ENCODE peak calls at places on chromosomes 3 and 15, in eight cellular contexts. G is fibroblast of the aortic adventitia, L is suprapubic skin, H is HFFc6, X is breast epithelium, N is GM12865, F is adrenal gland, Q is left lung. R is an unnamed sample.

GRCh38 chr3:140091143-140091542 is 156.2 kb downstream of the CLSTN2 start:
- DNase-seq in X (peak), H (no peak), F (no peak), G (no peak), N (no peak), Q (no peak), L (no peak), R (no peak)

GRCh38 chr15:69096197-69096596 is 64.2 kb upstream of the GLCE start:
- DNase-seq in L (no peak), Q (no peak), G (no peak), N (no peak), X (no peak), H (no peak), F (no peak), R (no peak)

GRCh38 chr3:178385280-178385952 is 150.8 kb upstream of the KCNMB2 start:
- DNase-seq in Q (no peak), H (peak), X (no peak), G (peak), L (no peak), F (peak), N (peak), R (no peak)

GRCh38 chr3:187930021-187930420 is 184.8 kb upstream of the BCL6 start:
- DNase-seq in Q (no peak), N (no peak), G (no peak), L (no peak), F (no peak), X (peak), H (no peak), R (no peak)

GRCh38 chr15:67836477-67836876 is 3.4 kb downstream of the RNU6-1 start:
- DNase-seq in Q (no peak), H (peak), X (no peak), N (peak), L (peak), F (no peak), G (peak), R (no peak)

GRCh38 chr15:73927003-73927475 is 777 bp downstream of the LOXL1 start:
- DNase-seq in Q (peak), G (no peak), X (no peak), F (peak), N (no peak), L (no peak), H (no peak), R (no peak)

GRCh38 chr3:125916376-125916978 is 52.5 kb upstream of the ROPN1B start:
- DNase-seq in G (peak), H (no peak), F (peak), X (no peak), N (peak), Q (no peak), L (peak), R (peak)

GRCh38 chr3:187629711-187630110 is 40.5 kb downstream of the SST start:
- DNase-seq in G (no peak), L (no peak), Q (no peak), F (no peak), H (peak), X (no peak), N (no peak), R (no peak)

GRCh38 chr3:164250923-164251322 is 827.4 kb downstream of the SI start:
- DNase-seq in N (no peak), F (no peak), Q (no peak), X (no peak), L (no peak), H (no peak), G (no peak), R (no peak)

GRCh38 chr15:76168237-76168984 is 108.6 kb downstream of the TMEM266 start:
- DNase-seq in Q (no peak), G (no peak), H (no peak), N (no peak), F (no peak), X (no peak), L (no peak), R (no peak)

GRCh38 chr3:117618462-117618861 is 908.9 kb downstream of the TUSC7 start:
- DNase-seq in L (no peak), N (no peak), Q (no peak), H (no peak), X (no peak), G (no peak), F (no peak), R (no peak)

GRCh38 chr15:66708389-66708788 is 6.4 kb downstream of the SMAD6 start:
- DNase-seq in X (no peak), Q (no peak), F (no peak), G (no peak), H (no peak), N (no peak), L (no peak), R (no peak)

GRCh38 chr15:66706225-66706732 is 4.2 kb downstream of the SMAD6 start:
- DNase-seq in Q (no peak), N (no peak), X (no peak), L (no peak), H (peak), F (no peak), G (peak), R (no peak)

GRCh38 chr15:66706840-66707239 is 4.8 kb downstream of the SMAD6 start:
- DNase-seq in N (no peak), Q (no peak), G (no peak), F (no peak), H (no peak), X (no peak), L (no peak), R (no peak)

GRCh38 chr15:66705277-66705927 is 3.4 kb downstream of the SMAD6 start:
- DNase-seq in G (no peak), F (no peak), L (no peak), Q (no peak), N (no peak), H (no peak), X (no peak), R (no peak)

DNA sequence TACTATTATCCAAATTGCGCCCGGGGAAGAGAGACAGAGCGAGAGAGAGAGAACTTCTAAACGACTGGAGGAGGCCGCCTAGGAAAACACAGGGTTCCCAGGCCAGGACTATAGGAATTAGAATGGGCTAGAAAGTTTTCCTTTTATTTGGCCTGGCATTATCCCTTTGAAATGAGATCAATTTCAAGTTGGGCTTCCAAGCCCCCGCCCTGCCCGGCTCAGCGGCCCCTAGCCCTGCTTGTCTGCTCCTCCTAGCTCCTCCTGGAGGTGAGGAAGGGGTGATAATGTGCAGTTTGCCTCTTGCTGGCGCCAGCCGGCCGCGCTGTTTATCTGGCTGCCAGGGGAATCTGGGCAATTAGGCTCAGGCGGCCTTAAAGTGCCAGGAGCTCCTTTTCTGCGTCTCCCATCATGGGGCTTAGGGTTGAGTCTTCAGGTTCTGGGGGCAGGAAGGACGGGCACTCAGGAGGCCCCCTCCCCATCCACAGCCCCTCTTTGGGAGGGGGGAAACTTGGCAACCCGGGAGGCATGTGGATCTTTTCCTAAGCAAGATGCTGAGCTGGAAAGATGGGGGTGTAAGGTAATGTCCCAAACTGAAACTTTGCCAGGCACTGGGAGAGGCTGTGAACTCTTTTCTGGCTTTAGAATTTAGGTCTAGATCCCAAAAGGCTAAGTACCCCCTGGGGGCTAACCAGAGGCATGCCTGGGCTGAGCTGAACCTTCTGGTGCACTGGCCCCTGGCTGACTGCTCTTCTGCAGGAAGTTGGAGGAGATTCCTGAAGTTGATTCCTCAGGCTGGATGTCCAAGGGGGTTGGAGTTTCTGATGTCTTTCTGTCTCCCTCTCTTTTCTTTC is 5.5 kb downstream of the SMAD6 start:
- DNase-seq in N (no peak), F (no peak), H (peak), L (no peak), G (peak), Q (no peak), X (no peak), R (no peak)
- TF ChIP-seq CTCF in N (no peak), F (no peak), H (peak), L (no peak), G (peak), Q (no peak), X (no peak), R (no peak)

GRCh38 chr3:44914936-44915335 is 40.5 kb downstream of the TGM4 start:
- DNase-seq in X (no peak), L (no peak), G (no peak), N (no peak), H (no peak), Q (no peak), F (no peak), R (no peak)
- TF ChIP-seq CTCF in X (no peak), L (no peak), G (no peak), N (no peak), H (peak), Q (peak), F (peak), R (no peak)

DNA sequence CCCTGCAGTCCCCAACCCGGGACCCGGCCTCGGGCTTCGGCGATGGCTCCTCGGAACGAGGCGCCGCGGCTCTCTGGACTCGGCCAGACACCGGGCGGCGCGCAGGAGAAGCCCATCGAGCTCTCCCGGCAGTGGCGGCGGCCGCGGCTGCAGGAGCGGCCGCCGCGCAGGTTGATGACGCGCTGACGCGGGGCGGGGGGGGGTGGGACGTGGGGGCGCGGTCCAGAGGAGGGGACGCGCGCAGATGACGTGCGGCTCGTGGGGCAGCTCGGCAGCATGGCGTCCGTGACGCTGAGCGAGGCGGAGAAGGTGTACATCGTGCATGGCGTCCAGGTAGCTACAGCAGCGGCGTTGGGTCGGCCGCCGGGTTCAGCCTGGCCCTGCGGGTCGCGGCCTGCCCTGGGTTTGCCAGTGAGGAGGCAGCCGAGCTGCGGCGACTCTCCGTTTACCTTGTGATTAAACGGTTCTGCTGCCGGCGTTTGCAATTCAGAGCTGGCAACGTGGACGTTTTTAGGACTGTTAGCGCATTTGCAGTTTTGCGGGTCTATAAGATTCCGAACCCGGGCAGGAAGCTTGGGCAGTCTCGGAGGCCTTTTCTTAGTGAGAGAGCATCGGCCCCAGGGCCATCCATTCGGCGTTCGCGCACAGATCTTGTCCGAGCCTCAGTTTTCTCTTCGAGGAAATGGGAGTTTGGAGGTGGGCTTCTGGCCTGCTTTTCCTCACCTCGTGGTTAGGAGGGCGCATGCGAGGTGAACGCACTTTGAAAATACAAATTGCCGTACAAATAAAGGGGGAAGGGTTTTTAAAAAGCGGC is at the start of the genes EXOSC7 and ZDHHC3:
- DNase-seq in N (peak), X (peak), L (peak), H (peak), Q (peak), F (peak), G (peak), R (peak)
- TF ChIP-seq CTCF in N (no peak), X (no peak), L (no peak), H (no peak), Q (no peak), F (no peak), G (no peak), R (no peak)

GRCh38 chr3:129606522-129607390 is at the start of gene PLXND1:
- DNase-seq in Q (peak), G (peak), N (no peak), X (peak), H (peak), L (peak), F (peak), R (no peak)

GRCh38 chr3:129607391-129608068 is 1.1 kb upstream of the PLXND1 start:
- DNase-seq in L (no peak), X (no peak), Q (no peak), H (no peak), N (no peak), G (no peak), F (no peak), R (no peak)

GRCh38 chr3:129608936-129609590 is 2.6 kb upstream of the PLXND1 start:
- DNase-seq in F (no peak), H (no peak), Q (no peak), X (no peak), N (no peak), L (no peak), G (no peak), R (no peak)

GRCh38 chr3:129609591-129610169 is 3.2 kb upstream of the PLXND1 start:
- DNase-seq in G (peak), L (no peak), N (no peak), X (no peak), Q (no peak), H (peak), F (no peak), R (no peak)

GRCh38 chr3:129608087-129608935 is 1.8 kb upstream of the PLXND1 start:
- DNase-seq in N (no peak), L (no peak), Q (no peak), H (no peak), X (no peak), F (no peak), G (peak), R (no peak)
- TF ChIP-seq CTCF in N (no peak), L (no peak), Q (no peak), H (peak), X (no peak), F (peak), G (peak), R (no peak)

DNA sequence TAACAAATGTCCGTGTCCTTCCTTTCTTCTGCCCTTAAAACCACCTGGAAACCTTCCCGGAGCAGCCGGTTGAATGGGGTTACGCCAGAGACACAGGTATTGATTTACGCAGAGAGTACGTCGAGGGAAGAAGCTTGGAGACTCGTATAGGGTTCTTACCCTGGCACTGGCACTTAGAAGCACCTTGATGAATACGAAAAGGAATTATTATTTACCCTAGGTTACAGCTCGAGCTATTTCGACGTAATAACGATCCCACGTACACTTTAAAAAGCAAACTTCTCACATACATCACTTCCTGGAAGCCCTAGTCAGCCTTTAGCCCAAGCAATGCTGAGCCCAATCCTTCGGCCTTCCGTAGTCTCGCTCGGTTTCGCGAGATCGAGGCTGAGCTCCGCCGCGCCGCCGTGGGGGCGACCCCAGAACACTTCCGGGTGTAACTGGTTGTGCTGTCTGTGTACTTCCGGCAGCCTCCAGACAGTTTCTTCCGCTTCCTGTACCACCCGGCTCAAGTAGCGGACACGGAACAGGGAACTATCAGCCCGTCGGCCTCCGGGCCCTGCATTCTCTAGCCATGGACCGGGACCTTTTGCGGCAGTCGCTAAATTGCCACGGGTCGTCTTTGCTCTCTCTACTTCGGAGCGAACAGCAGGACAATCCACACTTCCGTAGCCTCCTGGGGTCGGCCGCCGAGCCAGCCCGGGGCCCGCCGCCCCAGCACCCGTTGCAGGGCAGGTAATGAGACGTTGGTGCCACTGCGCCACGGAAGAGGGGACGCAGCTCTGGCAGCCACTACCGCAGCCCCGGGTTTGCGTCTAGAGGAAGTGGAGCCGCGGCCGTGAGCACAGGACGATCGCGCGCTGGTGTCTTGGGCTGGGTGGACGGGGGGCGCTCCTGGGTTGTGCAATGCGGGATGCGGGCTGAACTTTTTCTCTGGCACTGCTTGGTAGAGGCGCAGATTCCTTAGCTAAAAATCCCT is at the start of gene TTC14:
- DNase-seq in Q (peak), F (peak), N (peak), X (peak), H (peak), L (peak), G (peak), R (peak)
- TF ChIP-seq CTCF in Q (no peak), F (no peak), N (no peak), X (no peak), H (peak), L (no peak), G (no peak), R (no peak)

GRCh38 chr15:66084704-66085103 is 168.8 kb downstream of the MEGF11 start:
- DNase-seq in L (no peak), H (no peak), F (no peak), X (no peak), G (no peak), Q (no peak), N (no peak), R (no peak)

GRCh38 chr15:66080791-66081475 is 172.6 kb downstream of the MEGF11 start:
- DNase-seq in G (peak), L (peak), N (no peak), F (peak), Q (no peak), X (no peak), H (peak), R (no peak)

GRCh38 chr15:66089049-66089448 is 164.5 kb downstream of the MEGF11 start:
- DNase-seq in N (no peak), Q (no peak), F (no peak), L (peak), H (no peak), G (peak), X (no peak), R (no peak)

DNA sequence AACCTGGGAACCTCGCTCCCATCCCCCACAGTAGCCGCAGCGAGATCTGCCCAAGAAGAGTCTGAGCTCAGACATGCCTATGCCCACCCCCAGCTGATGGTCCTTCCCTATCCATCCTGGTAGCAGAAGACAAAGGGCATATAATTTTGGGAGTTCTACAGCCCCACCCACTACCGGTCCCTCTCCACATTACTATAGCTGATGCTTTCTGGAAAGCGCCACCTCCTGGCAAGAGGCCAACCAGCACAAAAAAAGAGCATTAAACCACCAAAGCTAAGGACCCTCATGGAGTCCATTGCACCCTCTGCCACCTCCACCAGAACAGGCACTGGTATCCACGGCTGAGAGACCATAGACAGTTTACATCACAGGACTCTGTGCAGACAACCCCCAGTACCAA is 168.4 kb downstream of the MEGF11 start:
- DNase-seq in G (no peak), Q (no peak), H (no peak), N (peak), X (no peak), L (no peak), F (no peak), R (no peak)
- TF ChIP-seq CTCF in G (no peak), Q (no peak), H (no peak), N (peak), X (no peak), L (no peak), F (no peak), R (no peak)

GRCh38 chr15:72379856-72380255 is 4.0 kb upstream of the HEXA start:
- DNase-seq in X (no peak), L (no peak), H (no peak), F (no peak), G (no peak), Q (no peak), N (no peak), R (no peak)

GRCh38 chr15:72380743-72381142 is 4.9 kb upstream of the HEXA start:
- DNase-seq in L (no peak), Q (no peak), F (no peak), H (no peak), X (no peak), N (no peak), G (no peak), R (no peak)

DNA sequence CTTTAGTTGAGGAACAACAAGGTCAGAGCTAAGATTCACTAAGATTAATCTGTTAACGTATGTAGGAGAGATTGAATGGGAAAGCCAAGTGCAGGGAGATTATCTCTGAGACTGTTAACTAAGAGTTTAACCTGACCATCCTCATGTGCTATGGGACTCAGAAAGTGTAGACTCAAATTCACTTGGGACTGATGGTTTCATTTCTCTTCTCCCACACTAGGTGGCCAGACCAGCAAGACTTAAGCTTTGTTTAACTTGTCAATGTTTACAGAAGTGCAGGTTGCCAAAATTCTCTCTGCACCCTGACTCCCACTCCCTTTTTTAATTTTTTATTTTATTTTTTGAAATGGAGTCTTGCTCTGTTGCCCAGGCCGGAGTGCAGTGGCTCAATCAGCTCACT is 6.3 kb upstream of the HEXA start:
- DNase-seq in X (no peak), Q (no peak), F (no peak), H (peak), G (no peak), N (peak), L (no peak), R (no peak)
- TF ChIP-seq CTCF in X (no peak), Q (no peak), F (peak), H (peak), G (peak), N (peak), L (no peak), R (no peak)

DNA sequence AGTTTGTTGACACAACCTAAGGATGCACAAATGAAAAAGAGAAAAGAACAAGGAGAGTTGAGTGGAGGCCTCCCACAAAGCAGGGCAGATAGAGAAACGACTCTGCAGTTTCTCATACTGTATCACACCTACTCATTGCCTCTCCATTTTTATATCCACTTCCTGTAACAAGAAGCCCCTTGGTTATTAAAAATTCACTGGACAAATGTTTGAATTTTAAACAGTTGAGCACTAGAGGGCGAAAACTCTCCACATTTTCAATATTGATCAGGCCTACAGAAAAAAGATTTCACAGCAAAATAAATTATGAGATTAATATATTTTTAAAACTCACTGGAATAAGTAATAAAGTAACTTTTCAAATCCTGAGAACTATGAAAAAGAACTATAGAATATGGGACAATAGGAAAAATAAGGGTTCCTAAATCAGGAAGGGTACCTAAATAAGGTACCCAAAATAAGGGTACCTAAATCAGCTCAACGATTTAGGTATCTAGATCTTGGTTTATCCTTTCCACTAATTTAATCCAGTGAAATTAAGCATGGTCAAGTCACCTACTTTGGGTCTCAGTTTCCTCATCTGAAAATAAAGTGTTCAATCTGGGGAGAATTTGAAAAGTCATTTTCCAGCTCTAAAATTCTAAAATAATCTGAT is 47.0 kb upstream of the PPIB start:
- DNase-seq in L (no peak), G (peak), H (peak), F (no peak), X (no peak), N (peak), Q (no peak), R (no peak)
- TF ChIP-seq CTCF in L (no peak), G (peak), H (peak), F (peak), X (peak), N (peak), Q (no peak), R (no peak)

R was measured in omental fat pad.